ENCODE peak calls at places on chromosomes 6 and 20, in six cellular contexts. X, Z, W, C, B and F are unnamed samples.

GRCh38 chr6:33947916-33948594 is 144.3 kb upstream of the MLN start:
- DNase-seq in B (no peak), W (no peak), C (no peak), X (no peak), Z (no peak), F (no peak)

GRCh38 chr6:144279484-144280150 is 5.5 kb upstream of the UTRN start:
- DNase-seq in W (no peak), X (no peak), C (no peak), B (no peak), Z (no peak), F (no peak)

GRCh38 chr6:42898891-42899361 is 16.9 kb upstream of the PTCRA start:
- DNase-seq in C (peak; percentile 63), Z (peak; percentile 84), B (peak; percentile 59), W (peak; percentile 53), X (peak; percentile 64), F (peak; percentile 86)

GRCh38 chr6:35724059-35724458 is 12.8 kb upstream of the ARMC12 start:
- DNase-seq in W (no peak), B (no peak), C (no peak), X (no peak), Z (no peak), F (no peak)

GRCh38 chr6:26128013-26128771 is 41.0 kb downstream of the HFE start:
- DNase-seq in X (no peak), W (no peak), C (no peak), Z (no peak), B (no peak), F (no peak)

GRCh38 chr6:34359438-34360158 is 32.9 kb downstream of the NUDT3 start:
- DNase-seq in Z (no peak), X (no peak), B (no peak), C (peak; percentile 58), W (peak; percentile 81), F (peak; percentile 18)

GRCh38 chr6:108118359-108118724 is 43.8 kb upstream of the OSTM1 start:
- DNase-seq in Z (peak; percentile 33), W (no peak), C (no peak), B (no peak), X (no peak), F (no peak)

GRCh38 chr6:144149894-144150672 is at the start of gene STX11:
- DNase-seq in W (peak; percentile 48), B (peak; percentile 64), X (peak; percentile 85), Z (peak; percentile 82), C (peak; percentile 29), F (peak; percentile 58)

GRCh38 chr6:4133941-4134838 is 1.2 kb downstream of the ECI2 start:
- DNase-seq in Z (peak; percentile 39), B (peak; percentile 8), C (no peak), X (peak; percentile 33), W (peak; percentile 20), F (peak; percentile 22)

GRCh38 chr6:36318690-36319435 is 17.8 kb downstream of the BNIP5 start:
- DNase-seq in Z (peak; percentile 23), B (no peak), X (no peak), W (no peak), C (no peak), F (no peak)

GRCh38 chr20:6558361-6558760 is 209.1 kb upstream of the BMP2 start:
- DNase-seq in X (no peak), C (no peak), Z (peak; percentile 18), W (no peak), B (no peak), F (peak; percentile 22)

GRCh38 chr6:148467926-148468325 is 125.3 kb downstream of the SASH1 start:
- DNase-seq in B (no peak), W (no peak), C (no peak), Z (no peak), X (no peak), F (no peak)

GRCh38 chr20:41137412-41138216 is at the start of gene PLCG1:
- DNase-seq in X (peak; percentile 84), Z (peak; percentile 93), C (peak; percentile 63), W (peak; percentile 72), B (peak; percentile 80), F (peak; percentile 77)

GRCh38 chr20:63488331-63489251 is 10.3 kb downstream of the EEF1A2 start:
- DNase-seq in B (no peak), W (no peak), Z (peak; percentile 70), X (peak; percentile 26), C (no peak), F (no peak)

GRCh38 chr6:88972504-88973423 is 9.3 kb upstream of the RNGTT start:
- DNase-seq in X (no peak), B (no peak), W (no peak), C (no peak), Z (no peak), F (no peak)

GRCh38 chr6:113102761-113103160 is 754.4 kb upstream of the MARCKS start:
- DNase-seq in C (peak; percentile 64), B (no peak), Z (no peak), X (no peak), W (peak; percentile 77), F (peak; percentile 25)

GRCh38 chr6:2528156-2528555 is 222.6 kb downstream of the MYLK4 start:
- DNase-seq in C (no peak), B (no peak), W (no peak), X (no peak), Z (no peak), F (no peak)

GRCh38 chr6:161001421-161001820 is 9.9 kb downstream of the MAP3K4 start:
- DNase-seq in X (no peak), B (no peak), W (no peak), C (no peak), Z (no peak), F (no peak)

GRCh38 chr20:40506567-40506966 is 182.5 kb downstream of the MAFB start:
- DNase-seq in C (peak; percentile 80), Z (no peak), B (peak; percentile 37), X (peak; percentile 7), W (peak; percentile 97), F (peak; percentile 32)

GRCh38 chr20:34190679-34191090 is 50.5 kb upstream of the ASIP start:
- DNase-seq in B (peak; percentile 78), X (peak; percentile 63), C (peak; percentile 87), Z (peak; percentile 89), W (peak; percentile 79), F (peak; percentile 84)

GRCh38 chr6:42402184-42402583 is 49.5 kb downstream of the TRERF1 start:
- DNase-seq in W (peak; percentile 50), C (peak; percentile 58), X (no peak), B (peak; percentile 6), Z (no peak), F (peak; percentile 46)

GRCh38 chr20:4082406-4083102 is 67.2 kb upstream of the RNF24 start:
- DNase-seq in X (peak; percentile 77), Z (peak; percentile 70), W (peak; percentile 83), B (peak; percentile 37), C (peak; percentile 82), F (peak; percentile 25)

GRCh38 chr20:1565461-1565860 is 8.0 kb upstream of the SIRPD start:
- DNase-seq in Z (no peak), W (no peak), C (no peak), X (peak; percentile 1), B (no peak), F (peak; percentile 4)

GRCh38 chr6:105072799-105073199 is 107.0 kb downstream of the POPDC3 start:
- DNase-seq in B (no peak), W (peak; percentile 24), Z (no peak), X (no peak), C (peak; percentile 38), F (peak; percentile 62)

GRCh38 chr20:19864130-19864529 is 106.1 kb downstream of the RIN2 start:
- DNase-seq in B (no peak), W (no peak), Z (no peak), C (no peak), X (no peak), F (peak; percentile 64)

GRCh38 chr20:16475225-16475624 is 98.0 kb downstream of the KIF16B start:
- DNase-seq in C (peak; percentile 72), Z (no peak), W (peak; percentile 50), X (no peak), B (no peak), F (peak; percentile 51)

GRCh38 chr6:155292711-155293110 is 21.6 kb downstream of the TFB1M start:
- DNase-seq in C (no peak), Z (no peak), X (no peak), B (no peak), W (no peak), F (peak; percentile 12)

GRCh38 chr6:155287762-155288161 is 23.9 kb downstream of the CLDN20 start:
- DNase-seq in W (no peak), X (no peak), Z (no peak), C (no peak), B (no peak), F (no peak)

GRCh38 chr6:155290491-155290890 is 23.8 kb downstream of the TFB1M start:
- DNase-seq in W (no peak), B (no peak), Z (no peak), C (no peak), X (no peak), F (no peak)

GRCh38 chr6:155291291-155291690 is 23.0 kb downstream of the TFB1M start:
- DNase-seq in B (no peak), X (no peak), C (no peak), W (no peak), Z (no peak), F (no peak)
- H2AFZ ChIP-seq in B (no peak overlapping the region), X (no peak overlapping the region), C (no peak overlapping the region), W (no peak overlapping the region), Z (no peak overlapping the region), F (no peak overlapping the region)

GRCh38 chr20:46312945-46313861 is 4.9 kb upstream of the CDH22 start:
- DNase-seq in C (no peak), Z (no peak), X (no peak), B (no peak), W (no peak), F (no peak)
- H3K27me3 ChIP-seq in C (peaks cover 92% of the 10 kb centered on the region), Z (peaks cover 77% of the 10 kb centered on the region), X (peaks cover 35% of the 10 kb centered on the region), B (peaks cover 96% of the 10 kb centered on the region), W (peaks cover 83% of the 10 kb centered on the region), F (peaks cover 64% of the 10 kb centered on the region)

DNA sequence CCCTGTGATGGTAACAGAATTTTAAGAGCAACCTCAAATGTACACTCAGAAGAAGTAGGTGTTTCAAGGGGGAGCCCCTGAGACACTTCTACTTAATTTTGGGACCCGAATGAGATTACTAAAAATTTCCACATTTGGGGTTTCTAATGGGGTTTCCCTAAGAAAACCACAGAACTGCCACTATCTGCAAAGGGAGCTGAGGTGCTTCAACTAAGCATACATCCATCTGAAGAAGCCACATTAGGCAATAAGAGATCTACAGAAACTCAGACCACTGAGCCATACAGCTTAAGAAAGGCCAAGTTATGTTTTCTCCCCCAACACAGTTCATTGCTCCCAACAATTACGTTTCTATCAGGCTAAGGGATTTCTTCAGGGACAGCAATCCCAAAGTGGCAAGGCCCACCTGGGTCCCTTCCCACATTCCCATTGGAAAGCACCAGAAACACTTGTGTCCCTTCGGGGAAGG is 5.2 kb downstream of the BCL2L1 start:
- DNase-seq in B (no peak), X (no peak), Z (no peak), C (no peak), W (no peak), F (no peak)
- H4K20me1 ChIP-seq in B (no peaks in the 10 kb centered on the region), X (peaks cover 14% of the 10 kb centered on the region), Z (peaks cover 15% of the 10 kb centered on the region), C (no peaks in the 10 kb centered on the region), W (no peaks in the 10 kb centered on the region), F (peaks cover 4% of the 10 kb centered on the region)

GRCh38 chr20:25042531-25043498 is 15.1 kb downstream of the ACSS1 start:
- DNase-seq in Z (no peak), X (no peak), W (no peak), C (no peak), B (no peak), F (no peak)
- H2AFZ ChIP-seq in Z (peak overlapping the region; percentile 26), X (no peak overlapping the region), W (no peak overlapping the region), C (no peak overlapping the region), B (no peak overlapping the region), F (no peak overlapping the region)

GRCh38 chr20:46000571-46001145 is 8.1 kb upstream of the MMP9 start:
- DNase-seq in C (no peak), Z (no peak), W (no peak), B (no peak), X (no peak), F (no peak)
- H3K27me3 ChIP-seq in C (peaks cover 67% of the 10 kb centered on the region), Z (no peaks in the 10 kb centered on the region), W (peaks cover 16% of the 10 kb centered on the region), B (no peaks in the 10 kb centered on the region), X (peaks cover 38% of the 10 kb centered on the region), F (no peaks in the 10 kb centered on the region)